ENCODE peak calls at places on chromosomes 5 and 9, in nine cellular contexts. K is body of pancreas; Q is lower lobe of right lung; E is effector memory CD4-positive, alpha-beta T cell; H is prostate gland; M is dorsolateral prefrontal cortex; Z is CD8-positive, alpha-beta T cell; O is psoas muscle; D is AG04450. X is an unnamed sample.

GRCh38 chr5:66633754-66634153 is 37.6 kb downstream of the MAST4 start:
- DNase-seq in K (no peak), Q (no peak), E (no peak), H (no peak), M (no peak), Z (no peak), O (no peak), D (no peak), X (no peak)

GRCh38 chr9:109619310-109619709 is 121.2 kb upstream of the PTPN3 start:
- DNase-seq in K (no peak), Q (no peak), E (no peak), H (no peak), M (no peak), Z (no peak), O (no peak), D (no peak), X (no peak)

GRCh38 chr9:93945400-93946337 is 9.5 kb downstream of the BARX1 start:
- DNase-seq in K (no peak), Q (no peak), E (no peak), H (no peak), M (no peak), Z (no peak), O (no peak), D (no peak), X (no peak)

GRCh38 chr9:96009690-96010477 is 134.4 kb downstream of the ERCC6L2 start:
- DNase-seq in K (no peak), Q (no peak), E (peak; percentile 26), H (no peak), M (no peak), Z (peak; percentile 65), O (no peak), D (no peak), X (no peak)

GRCh38 chr5:55418994-55419991 is 111.5 kb downstream of the MTREX start:
- DNase-seq in K (no peak), Q (no peak), E (no peak), H (no peak), M (no peak), Z (no peak), O (no peak), D (peak; percentile 27), X (no peak)

GRCh38 chr9:133708123-133708769 is 29.9 kb downstream of the SARDH start:
- DNase-seq in K (no peak), Q (no peak), E (no peak), H (no peak), M (no peak), Z (no peak), O (no peak), D (no peak), X (no peak)

GRCh38 chr9:99169982-99170761 is 51.6 kb downstream of the ALG2 start:
- DNase-seq in K (no peak), Q (no peak), E (no peak), H (no peak), M (no peak), Z (no peak), O (no peak), D (no peak), X (no peak)

GRCh38 chr5:41856644-41857491 is 13.4 kb downstream of the OXCT1 start:
- DNase-seq in K (peak; percentile 51), Q (no peak), E (no peak), H (peak; percentile 64), M (no peak), Z (peak; percentile 60), O (no peak), D (peak; percentile 45), X (no peak)

GRCh38 chr9:114382951-114383865 is 4.6 kb downstream of the AKNA start:
- DNase-seq in K (no peak), Q (no peak), E (peak; percentile 77), H (no peak), M (no peak), Z (peak; percentile 74), O (no peak), D (no peak), X (no peak)

GRCh38 chr5:56211298-56211865 is 21.7 kb downstream of the ANKRD55 start:
- DNase-seq in K (peak; percentile 20), Q (no peak), E (no peak), H (no peak), M (no peak), Z (no peak), O (no peak), D (peak; percentile 63), X (no peak)

GRCh38 chr5:26942481-26942880 is 95.9 kb downstream of the CDH9 start:
- DNase-seq in K (no peak), Q (no peak), E (no peak), H (no peak), M (no peak), Z (no peak), O (no peak), D (peak; percentile 11), X (no peak)

GRCh38 chr5:140018920-140019644 is 24.0 kb downstream of the NRG2 start:
- DNase-seq in K (peak; percentile 65), Q (no peak), E (no peak), H (no peak), M (no peak), Z (no peak), O (no peak), D (no peak), X (no peak)

GRCh38 chr5:79849486-79850315 is 141.4 kb downstream of the MTX3 start:
- DNase-seq in K (no peak), Q (no peak), E (no peak), H (no peak), M (no peak), Z (no peak), O (no peak), D (no peak), X (no peak)

GRCh38 chr9:136354592-136355085 is 8.9 kb downstream of the DNLZ start:
- DNase-seq in K (no peak), Q (no peak), E (no peak), H (no peak), M (no peak), Z (no peak), O (no peak), D (no peak), X (no peak)

GRCh38 chr5:138705567-138705966 is 47.7 kb upstream of the CTNNA1 start:
- DNase-seq in K (no peak), Q (no peak), E (no peak), H (no peak), M (no peak), Z (no peak), O (no peak), D (no peak), X (no peak)

GRCh38 chr9:128081052-128081451 is 13.0 kb downstream of the SLC25A25 start:
- DNase-seq in K (no peak), Q (no peak), E (no peak), H (no peak), M (no peak), Z (no peak), O (no peak), D (peak; percentile 96), X (no peak)

GRCh38 chr9:109745335-109746283 is 34.4 kb upstream of the PALM2AKAP2 start:
- DNase-seq in K (peak; percentile 26), Q (peak; percentile 67), E (no peak), H (peak; percentile 81), M (no peak), Z (no peak), O (peak; percentile 70), D (peak; percentile 52), X (peak; percentile 70)

DNA sequence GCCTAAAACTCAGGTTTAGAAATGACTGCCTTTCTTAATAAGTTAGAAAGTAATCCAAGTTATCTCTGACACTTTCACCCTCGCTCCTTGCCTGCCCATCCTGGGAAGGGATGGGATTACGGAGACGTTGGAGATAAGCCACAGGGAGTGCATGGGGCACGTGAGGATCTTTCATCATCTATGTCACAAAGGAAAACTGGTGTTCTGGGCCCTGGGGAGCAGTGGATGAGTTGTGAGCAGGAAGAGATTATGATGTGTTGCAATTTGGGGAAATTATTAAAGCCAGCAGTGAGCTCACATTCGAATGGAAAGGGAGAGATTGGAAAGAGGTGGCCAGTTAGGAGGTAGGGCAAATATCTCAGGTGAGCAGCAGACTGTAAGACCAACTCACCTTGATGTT is 12.8 kb downstream of the AFAP1L1 start:
- DNase-seq in K (peak; percentile 16), Q (no peak), E (no peak), H (no peak), M (no peak), Z (no peak), O (peak; percentile 67), D (no peak), X (no peak)
- H3K4me3 ChIP-seq in K (no peak overlapping the region), Q (no peak overlapping the region), E (no peak overlapping the region), H (no peak overlapping the region), M (no peak overlapping the region), Z (no peak overlapping the region), O (peak overlapping the region; percentile 47), D (no peak overlapping the region), X (no peak overlapping the region)

GRCh38 chr5:33738097-33738496 is 153.7 kb downstream of the ADAMTS12 start:
- DNase-seq in K (no peak), Q (no peak), E (no peak), H (no peak), M (no peak), Z (no peak), O (no peak), D (no peak), X (no peak)
- H3K27me3 ChIP-seq in K (no peaks in the 10 kb centered on the region), Q (no peaks in the 10 kb centered on the region), E (no peaks in the 10 kb centered on the region), H (no peaks in the 10 kb centered on the region), M (peaks cover 4% of the 10 kb centered on the region), Z (no peaks in the 10 kb centered on the region), O (no peaks in the 10 kb centered on the region), D (no peaks in the 10 kb centered on the region), X (no peaks in the 10 kb centered on the region)

DNA sequence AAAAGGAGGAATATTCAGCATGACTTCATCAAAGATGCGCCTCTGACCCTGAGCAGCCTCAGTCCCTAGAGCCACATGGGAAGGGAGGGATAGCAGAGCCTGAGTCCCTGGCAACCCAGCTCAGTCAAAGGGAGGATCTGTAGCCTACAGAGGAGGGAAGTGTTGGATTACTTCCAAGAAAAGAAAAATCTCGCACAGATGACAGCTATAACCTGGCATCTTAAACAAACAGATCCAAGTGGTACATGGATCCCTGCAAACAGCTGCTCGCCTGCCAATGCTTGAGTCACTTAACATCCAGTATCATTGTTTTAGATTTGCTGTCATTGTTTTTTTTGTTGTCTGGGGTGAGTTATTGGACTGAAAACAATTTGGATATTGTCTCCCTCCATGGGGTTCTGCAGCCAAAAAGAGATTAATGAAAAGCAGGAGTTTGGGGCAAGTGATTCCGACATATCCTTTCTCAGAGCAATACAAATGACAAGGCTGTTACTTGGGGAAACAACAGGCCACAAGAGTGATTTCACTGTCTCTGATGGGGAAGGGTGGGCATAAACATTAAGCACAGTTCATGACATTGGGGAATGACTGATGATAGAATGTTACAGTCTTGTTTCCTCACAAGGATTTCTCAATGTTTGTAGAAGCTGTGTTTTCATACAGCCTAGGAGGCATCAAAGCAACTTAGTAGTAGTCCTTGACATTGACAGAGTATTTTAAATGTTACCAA is 153.4 kb upstream of the KIF2A start:
- DNase-seq in K (no peak), Q (no peak), E (no peak), H (no peak), M (no peak), Z (no peak), O (no peak), D (no peak), X (no peak)
- H3K4me3 ChIP-seq in K (no peak overlapping the region), Q (no peak overlapping the region), E (no peak overlapping the region), H (no peak overlapping the region), M (no peak overlapping the region), Z (no peak overlapping the region), O (no peak overlapping the region), D (no peak overlapping the region), X (no peak overlapping the region)

DNA sequence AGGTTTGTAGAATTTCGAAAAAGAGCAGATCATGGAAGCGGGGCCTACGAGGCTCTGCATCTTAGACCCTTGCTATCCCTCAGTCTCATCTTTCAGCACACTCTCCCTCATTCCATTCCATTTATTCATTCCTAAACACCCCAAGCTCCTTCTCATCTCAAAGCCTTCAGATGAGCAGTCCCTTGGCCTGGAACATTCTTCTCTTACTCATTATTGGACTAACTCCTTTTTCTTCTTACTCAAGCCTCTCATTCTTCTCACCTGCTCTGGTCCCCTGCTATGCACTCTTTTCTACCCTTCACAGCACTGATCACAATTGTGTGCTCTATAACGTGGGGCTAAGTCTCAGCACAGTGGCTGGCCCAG is 212.5 kb downstream of the MAPKAP1 start:
- DNase-seq in K (no peak), Q (no peak), E (no peak), H (no peak), M (no peak), Z (no peak), O (no peak), D (peak; percentile 30), X (no peak)
- H3K27me3 ChIP-seq in K (no peaks in the 10 kb centered on the region), Q (no peaks in the 10 kb centered on the region), E (no peaks in the 10 kb centered on the region), H (no peaks in the 10 kb centered on the region), M (no peaks in the 10 kb centered on the region), Z (no peaks in the 10 kb centered on the region), O (no peaks in the 10 kb centered on the region), D (no peaks in the 10 kb centered on the region), X (no peaks in the 10 kb centered on the region)

X was measured in thoracic aorta.